ENCODE peak calls at places on chromosomes 4 and X, in ten cellular contexts. B is ovary, N is A549, O is K562, V is stomach, Y is suprapubic skin, G is transverse colon, Q is sigmoid colon, J is HepG2, W is SK-N-SH. H is an unnamed sample.

GRCh38 chrX:105331244-105331643 is 110.8 kb upstream of the TEX13A start:
- DNase-seq in B (no peak), N (no peak), O (no peak), V (no peak), Y (no peak), G (no peak), Q (no peak), J (no peak), W (no peak), H (no peak)

GRCh38 chr4:109996531-109996930 is 83.8 kb downstream of the EGF start:
- DNase-seq in B (no peak), N (no peak), O (no peak), V (no peak), Y (no peak), G (no peak), Q (no peak), J (no peak), W (no peak), H (no peak)

GRCh38 chr4:85543832-85544231 is 68.9 kb downstream of the ARHGAP24 start:
- DNase-seq in B (no peak), N (no peak), O (no peak), V (no peak), Y (no peak), G (no peak), Q (no peak), J (no peak), W (no peak), H (no peak)

GRCh38 chr4:74598611-74599325 is 153.8 kb downstream of the AREG start:
- DNase-seq in B (no peak), N (no peak), O (no peak), V (no peak), Y (no peak), G (no peak), Q (no peak), J (no peak), W (no peak), H (no peak)

GRCh38 chr4:182277402-182277801 is 34.2 kb downstream of the TENM3 start:
- DNase-seq in B (no peak), N (no peak), O (no peak), V (no peak), Y (no peak), G (no peak), Q (no peak), J (no peak), W (no peak), H (no peak)

GRCh38 chr4:71765349-71765748 is 18.5 kb downstream of the GC start:
- DNase-seq in B (no peak), N (no peak), O (no peak), V (no peak), Y (no peak), G (no peak), Q (no peak), J (no peak), W (no peak), H (no peak)

GRCh38 chr4:157832596-157832995 is 340.2 kb downstream of the GASK1B start:
- DNase-seq in B (no peak), N (no peak), O (no peak), V (no peak), Y (no peak), G (no peak), Q (no peak), J (peak; percentile 25), W (no peak), H (no peak)

GRCh38 chr4:74624351-74625151 is 169.8 kb downstream of the BTC start:
- DNase-seq in B (no peak), N (peak; percentile 84), O (peak; percentile 15), V (no peak), Y (no peak), G (no peak), Q (no peak), J (peak; percentile 85), W (no peak), H (no peak)

GRCh38 chrX:138775501-138775900 is 64.0 kb upstream of the FGF13 start:
- DNase-seq in B (no peak), N (peak; percentile 26), O (peak; percentile 34), V (no peak), Y (no peak), G (no peak), Q (no peak), J (peak; percentile 0), W (peak; percentile 30), H (no peak)

GRCh38 chrX:21581479-21581878 is 76.7 kb downstream of the KLHL34 start:
- DNase-seq in B (no peak), N (no peak), O (no peak), V (no peak), Y (no peak), G (no peak), Q (no peak), J (no peak), W (no peak), H (no peak)

GRCh38 chr4:53916431-53916889 is 147.9 kb downstream of the CHIC2 start:
- DNase-seq in B (no peak), N (no peak), O (no peak), V (no peak), Y (no peak), G (no peak), Q (no peak), J (no peak), W (no peak), H (no peak)

GRCh38 chr4:161817822-161818412 is 345.9 kb downstream of the FSTL5 start:
- DNase-seq in B (no peak), N (no peak), O (peak; percentile 6), V (no peak), Y (no peak), G (no peak), Q (no peak), J (no peak), W (no peak), H (no peak)

GRCh38 chr4:149029056-149029651 is 586.9 kb upstream of the NR3C2 start:
- DNase-seq in B (no peak), N (peak; percentile 4), O (no peak), V (peak; percentile 57), Y (no peak), G (peak; percentile 21), Q (no peak), J (peak; percentile 42), W (no peak), H (no peak)

GRCh38 chr4:10582059-10582686 is 102.4 kb downstream of the CLNK start:
- DNase-seq in B (peak; percentile 69), N (peak; percentile 33), O (peak; percentile 46), V (peak; percentile 59), Y (no peak), G (peak; percentile 36), Q (no peak), J (peak; percentile 12), W (peak; percentile 27), H (no peak)

GRCh38 chr4:170248029-170248428 is 158.3 kb upstream of the AADAT start:
- DNase-seq in B (no peak), N (no peak), O (no peak), V (no peak), Y (no peak), G (no peak), Q (no peak), J (no peak), W (no peak), H (no peak)

GRCh38 chrX:17187301-17187836 is 187.6 kb upstream of the NHS start:
- DNase-seq in B (no peak), N (no peak), O (no peak), V (no peak), Y (no peak), G (no peak), Q (no peak), J (no peak), W (no peak), H (no peak)

GRCh38 chr4:122775987-122776836 is 43.7 kb downstream of the BBS12 start:
- DNase-seq in B (no peak), N (no peak), O (peak; percentile 87), V (no peak), Y (no peak), G (no peak), Q (no peak), J (no peak), W (no peak), H (no peak)
- TF ChIP-seq EP300 in B (no peak), N (no peak), O (peak; percentile 75), V (no peak), Y (no peak), G (no peak), Q (no peak), J (no peak), W (peak; percentile 37), H (no peak)

GRCh38 chrX:114365045-114365834 is 218.6 kb upstream of the HTR2C start:
- DNase-seq in B (no peak), N (no peak), O (peak; percentile 0), V (no peak), Y (no peak), G (no peak), Q (no peak), J (no peak), W (no peak), H (no peak)
- TF ChIP-seq EP300 in B (no peak), N (no peak), O (no peak), V (no peak), Y (no peak), G (no peak), Q (no peak), J (no peak), W (no peak), H (no peak)

DNA sequence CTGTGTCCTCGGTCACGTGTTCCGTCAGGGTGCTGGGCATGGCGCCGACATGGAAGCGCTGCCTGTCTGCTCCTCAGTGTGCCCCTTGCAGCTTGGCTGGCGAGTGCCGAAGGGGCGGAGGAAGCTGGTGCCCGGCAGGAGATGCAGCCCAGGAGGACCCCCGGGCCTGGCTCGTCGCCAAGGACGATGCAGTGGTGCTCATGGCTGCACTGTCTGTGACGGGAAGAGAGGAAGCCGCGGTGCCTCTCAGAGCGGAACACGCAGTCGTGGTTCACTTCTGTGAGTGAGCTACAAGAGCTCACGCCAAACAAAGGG is 38.1 kb downstream of the FGFRL1 start:
- DNase-seq in B (peak; percentile 29), N (no peak), O (no peak), V (no peak), Y (peak; percentile 63), G (peak; percentile 7), Q (peak; percentile 58), J (no peak), W (peak; percentile 51), H (peak; percentile 84)
- TF ChIP-seq EP300 in B (no peak), N (no peak), O (no peak), V (no peak), Y (no peak), G (no peak), Q (no peak), J (no peak), W (no peak), H (no peak)

DNA sequence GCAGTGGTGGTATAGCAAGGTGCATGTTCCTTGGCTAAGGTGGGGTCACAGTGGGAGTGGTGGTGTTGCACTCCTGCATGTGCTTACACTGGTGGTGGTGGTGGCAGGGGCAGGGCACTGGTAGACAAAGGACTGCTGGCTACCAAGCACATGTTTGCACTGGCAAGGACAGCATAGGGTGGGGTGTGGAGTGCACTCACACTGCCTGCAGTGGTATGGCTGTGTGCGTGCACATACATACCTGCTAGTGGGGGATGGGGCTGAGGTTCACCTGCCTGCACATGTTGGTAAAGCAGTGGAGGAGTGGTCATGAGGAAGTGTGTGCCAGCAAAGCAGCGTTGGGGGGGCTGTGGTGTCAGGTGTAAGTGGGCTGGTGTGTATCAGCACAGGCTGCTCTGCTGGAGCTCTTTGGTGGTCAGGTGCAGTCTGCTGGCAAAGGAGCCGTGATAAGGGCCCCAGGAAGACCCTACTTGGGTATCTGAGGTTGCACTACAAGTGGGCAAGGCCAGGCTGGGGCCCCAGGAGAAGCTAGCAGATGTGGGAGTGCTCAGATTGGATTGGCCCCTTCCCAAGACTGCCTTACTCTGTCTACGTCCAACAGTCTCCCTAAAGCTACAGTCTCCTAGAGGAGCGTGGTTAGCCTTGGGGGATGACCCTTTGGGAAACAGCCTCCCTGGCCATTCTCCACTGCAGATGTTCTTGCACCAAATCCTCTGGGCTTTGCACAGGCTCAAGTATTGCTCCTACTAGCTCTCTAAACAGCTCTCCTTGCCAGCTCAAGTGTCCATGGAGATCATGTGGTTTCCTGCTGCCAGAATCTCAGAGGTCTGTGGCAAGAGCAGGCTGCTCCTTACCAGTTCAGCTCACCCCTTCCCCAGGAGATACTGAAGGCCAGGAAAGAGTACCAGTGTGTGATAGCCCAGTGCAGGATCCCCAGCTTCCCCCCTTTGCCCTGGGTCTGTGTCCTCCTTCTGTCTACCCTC is 486.3 kb upstream of the PABPC4L start:
- DNase-seq in B (no peak), N (no peak), O (no peak), V (no peak), Y (no peak), G (no peak), Q (no peak), J (no peak), W (no peak), H (peak; percentile 58)
- TF ChIP-seq EP300 in B (no peak), N (no peak), O (no peak), V (no peak), Y (no peak), G (no peak), Q (no peak), J (no peak), W (no peak), H (no peak)